ENCODE peak calls at places on chromosomes 1 and 21, in seven cellular contexts. V is SW480, M is heart right ventricle, N is NCI-H69, J is astrocyte, E is left lung, L is AG08395. Y is an unnamed sample.
A peak's percentile ranks its signal among the peaks of the same experiment; 100 is the strongest.

GRCh38 chr1:33181906-33182305 is at the start of gene TRIM62:
- DNase-seq in L (peak; percentile 97), J (peak; percentile 58), E (peak; percentile 87), N (peak; percentile 92), M (peak; percentile 91), V (peak; percentile 78), Y (peak; percentile 80)

GRCh38 chr1:6111571-6111970 is 65.9 kb downstream of the KCNAB2 start:
- DNase-seq in V (no peak), M (no peak), E (no peak), J (no peak), L (no peak), N (peak; percentile 80), Y (no peak)

GRCh38 chr1:103373991-103374390 is 151.5 kb upstream of the RNPC3 start:
- DNase-seq in L (no peak), J (no peak), N (no peak), V (no peak), M (no peak), E (no peak), Y (no peak)

GRCh38 chr1:109764561-109765482 is 1.1 kb upstream of the EPS8L3 start:
- DNase-seq in J (no peak), M (no peak), N (no peak), V (no peak), L (no peak), E (peak; percentile 22), Y (no peak)

GRCh38 chr1:38029081-38029681 is 16.6 kb downstream of the UTP11 start:
- DNase-seq in V (no peak), L (peak; percentile 34), M (peak; percentile 39), J (no peak), E (peak; percentile 33), N (peak; percentile 85), Y (no peak)

GRCh38 chr1:67792756-67793475 is 40.4 kb downstream of the GNG12 start:
- DNase-seq in E (no peak), M (no peak), N (peak; percentile 38), J (no peak), L (no peak), V (no peak), Y (no peak)

GRCh38 chr1:83931658-83932253 is 67.2 kb downstream of the TTLL7 start:
- DNase-seq in L (peak; percentile 69), N (peak; percentile 62), M (peak; percentile 23), V (peak; percentile 44), J (peak; percentile 12), E (no peak), Y (peak; percentile 29)

GRCh38 chr21:45088729-45089128 is 14.3 kb downstream of the ADARB1 start:
- DNase-seq in J (no peak), L (no peak), V (no peak), E (no peak), N (no peak), M (no peak), Y (no peak)

GRCh38 chr1:12518956-12519707 is 98.9 kb downstream of the DHRS3 start:
- DNase-seq in V (no peak), J (peak; percentile 48), E (no peak), N (no peak), L (peak; percentile 62), M (peak; percentile 54), Y (peak; percentile 4)

GRCh38 chr1:17149771-17150170 is 30.5 kb upstream of the PADI2 start:
- DNase-seq in V (no peak), E (no peak), L (no peak), J (no peak), M (no peak), N (no peak), Y (no peak)

GRCh38 chr1:200231787-200232222 is 178.0 kb downstream of the ZNF281 start:
- DNase-seq in M (no peak), N (peak; percentile 84), E (no peak), V (no peak), J (peak; percentile 76), L (peak; percentile 44), Y (no peak)

GRCh38 chr1:156781585-156782186 is 14.4 kb downstream of the PRCC start:
- DNase-seq in L (peak; percentile 60), V (no peak), E (no peak), M (no peak), J (peak; percentile 55), N (no peak), Y (no peak)

GRCh38 chr1:6001992-6002576 is 9.9 kb upstream of the NPHP4 start:
- DNase-seq in N (peak; percentile 82), L (no peak), V (peak; percentile 50), M (no peak), E (peak; percentile 27), J (no peak), Y (no peak)

GRCh38 chr1:231161711-231162299 is at the start of gene TRIM67:
- DNase-seq in J (no peak), N (peak; percentile 82), V (peak; percentile 9), M (no peak), E (no peak), L (no peak), Y (no peak)

GRCh38 chr1:118077331-118078055 is 107.5 kb downstream of the SPAG17 start:
- DNase-seq in J (no peak), M (no peak), L (peak; percentile 12), V (peak; percentile 32), E (no peak), N (peak; percentile 74), Y (no peak)

GRCh38 chr1:205199090-205199930 is 12.2 kb downstream of the DSTYK start:
- DNase-seq in V (peak; percentile 20), E (no peak), J (no peak), M (no peak), N (no peak), L (no peak), Y (no peak)

GRCh38 chr1:57843760-57844159 is 419.9 kb upstream of the DAB1 start:
- DNase-seq in J (peak; percentile 89), M (no peak), E (no peak), L (peak; percentile 60), N (no peak), V (no peak), Y (no peak)

GRCh38 chr1:46605242-46605641 is 1.2 kb upstream of the MKNK1 start:
- DNase-seq in E (no peak), J (no peak), V (no peak), L (no peak), M (no peak), N (no peak), Y (peak; percentile 36)

GRCh38 chr1:4395676-4396075 is 258.7 kb upstream of the AJAP1 start:
- DNase-seq in M (no peak), N (no peak), J (no peak), E (no peak), L (no peak), V (no peak), Y (no peak)

GRCh38 chr1:77370588-77371306 is 88.9 kb downstream of the AK5 start:
- DNase-seq in E (no peak), V (peak; percentile 64), L (peak; percentile 79), M (no peak), N (no peak), J (peak; percentile 97), Y (no peak)

GRCh38 chr21:36125513-36126121 is 9.3 kb upstream of the CBR3 start:
- DNase-seq in E (peak; percentile 53), N (peak; percentile 66), L (peak; percentile 58), J (peak; percentile 52), M (peak; percentile 45), V (peak; percentile 62), Y (peak; percentile 34)

GRCh38 chr1:10386761-10387482 is 11.9 kb upstream of the PGD start:
- DNase-seq in M (no peak), N (no peak), V (no peak), J (no peak), E (no peak), L (no peak), Y (no peak)

GRCh38 chr1:102595106-102595505 is 513.2 kb downstream of the COL11A1 start:
- DNase-seq in V (no peak), M (no peak), J (peak; percentile 27), N (no peak), L (no peak), E (no peak), Y (no peak)

GRCh38 chr1:219990782-219991510 is 55.4 kb downstream of the EPRS1 start:
- DNase-seq in V (peak; percentile 33), E (no peak), N (peak; percentile 62), J (peak; percentile 14), M (no peak), L (peak; percentile 38), Y (peak; percentile 16)

Y was measured in immature natural killer cell.